ENCODE peak calls at places on chromosome 1, in four cellular contexts. D is breast epithelium, T is K562, A is stomach. L is an unnamed sample.

GRCh38 chr1:116878804-116879477 is 30.8 kb upstream of the PTGFRN start:
- DNase-seq in D (peak; percentile 58), T (peak; percentile 65), A (no peak), L (peak; percentile 34)

GRCh38 chr1:227729144-227729880 is 5.8 kb downstream of the JMJD4 start:
- DNase-seq in D (no peak), T (peak; percentile 57), A (no peak), L (no peak)

GRCh38 chr1:21939650-21940374 is 2.7 kb upstream of the HSPG2 start:
- DNase-seq in D (peak; percentile 86), T (peak; percentile 79), A (peak; percentile 86), L (peak; percentile 88)

GRCh38 chr1:15158506-15159165 is 5.1 kb downstream of the TMEM51 start:
- DNase-seq in D (no peak), T (no peak), A (no peak), L (no peak)

GRCh38 chr1:168879906-168880734 is 151.1 kb upstream of the DPT start:
- DNase-seq in D (no peak), T (no peak), A (no peak), L (peak; percentile 13)

GRCh38 chr1:38576241-38576640 is 283.3 kb downstream of the RRAGC start:
- DNase-seq in D (no peak), T (no peak), A (no peak), L (no peak)

GRCh38 chr1:111833334-111833733 is 77.6 kb downstream of the DDX20 start:
- DNase-seq in D (no peak), T (peak; percentile 4), A (no peak), L (no peak)

GRCh38 chr1:228339059-228339704 is 67.5 kb downstream of the TRIM11 start:
- DNase-seq in D (peak; percentile 42), T (no peak), A (no peak), L (peak; percentile 6)

GRCh38 chr1:24410750-24411149 is 2.8 kb downstream of the STPG1 start:
- DNase-seq in D (no peak), T (peak; percentile 28), A (no peak), L (no peak)

GRCh38 chr1:3691421-3692204 is 39.3 kb downstream of the TP73 start:
- DNase-seq in D (no peak), T (no peak), A (no peak), L (no peak)

GRCh38 chr1:24503870-24504523 is 1.4 kb downstream of the RCAN3 start:
- DNase-seq in D (no peak), T (no peak), A (no peak), L (no peak)

GRCh38 chr1:203534526-203534925 is 40.6 kb downstream of the OPTC start:
- DNase-seq in D (peak; percentile 61), T (no peak), A (no peak), L (peak; percentile 45)
- TF ChIP-seq POLR2A in D (no peak), T (no peak), A (no peak), L (no peak)

GRCh38 chr1:16300436-16300835 is 51.8 kb downstream of the FBXO42 start:
- DNase-seq in D (no peak), T (no peak), A (no peak), L (no peak)

GRCh38 chr1:16293568-16293967 is 56.6 kb upstream of the CPLANE2 start:
- DNase-seq in D (no peak), T (no peak), A (no peak), L (no peak)

GRCh38 chr1:16298653-16299052 is 53.6 kb downstream of the FBXO42 start:
- DNase-seq in D (no peak), T (no peak), A (no peak), L (no peak)

GRCh38 chr1:16294219-16295212 is 57.5 kb upstream of the CPLANE2 start:
- DNase-seq in D (no peak), T (no peak), A (no peak), L (no peak)

GRCh38 chr1:16296643-16297042 is 55.6 kb downstream of the FBXO42 start:
- DNase-seq in D (no peak), T (no peak), A (no peak), L (no peak)
- H3K4me1 ChIP-seq in D (no peaks in the 10 kb centered on the region), T (no peaks in the 10 kb centered on the region), A (peaks cover 4% of the 10 kb centered on the region), L (no peaks in the 10 kb centered on the region)

GRCh38 chr1:84298336-84298687 is 3.2 kb upstream of the SAMD13 start:
- DNase-seq in D (no peak), T (peak; percentile 76), A (peak; percentile 62), L (peak; percentile 55)
- TF ChIP-seq POLR2A in D (no peak), T (peak; percentile 83), A (no peak), L (peak; percentile 44)

GRCh38 chr1:18632218-18632588 is 1.6 kb downstream of the PAX7 start:
- DNase-seq in D (no peak), T (no peak), A (no peak), L (no peak)

GRCh38 chr1:18634276-18634675 is 3.6 kb downstream of the PAX7 start:
- DNase-seq in D (no peak), T (no peak), A (no peak), L (no peak)

GRCh38 chr1:18631496-18632217 is 1.0 kb downstream of the PAX7 start:
- DNase-seq in D (no peak), T (no peak), A (no peak), L (no peak)

GRCh38 chr1:18633428-18634155 is 2.9 kb downstream of the PAX7 start:
- DNase-seq in D (no peak), T (no peak), A (no peak), L (no peak)

GRCh38 chr1:18632711-18633427 is 2.2 kb downstream of the PAX7 start:
- DNase-seq in D (no peak), T (no peak), A (no peak), L (no peak)
- H3K4me1 ChIP-seq in D (peaks cover 6% of the 10 kb centered on the region), T (peaks cover 4% of the 10 kb centered on the region), A (no peaks in the 10 kb centered on the region), L (peaks cover 18% of the 10 kb centered on the region)